ENCODE peak calls at places on chromosomes 12 and 14, in ten cellular contexts. X is AG04450, D is bronchial epithelial cell, G is heart right ventricle, M is IMR-90, B is AG10803, C is lower lobe of right lung, Z is right cardiac atrium, Y is endodermal cell, I is A549. T is an unnamed sample.

GRCh38 chr14:50501642-50502041 is 30.7 kb downstream of the MAP4K5 start:
- DNase-seq in C (no peak), I (peak), Y (no peak), D (peak), Z (no peak), X (peak), M (peak), G (no peak), B (peak), T (peak)

GRCh38 chr12:45051490-45052105 is 699 bp upstream of the DBX2 start:
- DNase-seq in B (peak), C (peak), M (no peak), Y (peak), Z (no peak), G (no peak), I (no peak), D (peak), X (no peak), T (no peak)

GRCh38 chr12:80187660-80188090 is 88.3 kb downstream of the OTOGL start:
- DNase-seq in C (no peak), Z (peak), X (no peak), M (peak), B (peak), I (no peak), Y (no peak), D (peak), G (peak), T (no peak)

GRCh38 chr14:34665785-34666425 is 36.0 kb upstream of the SNX6 start:
- DNase-seq in B (peak), I (peak), G (peak), C (no peak), Y (no peak), Z (no peak), M (peak), X (peak), D (peak), T (peak)

GRCh38 chr12:19916193-19916498 is 452.2 kb upstream of the PDE3A start:
- DNase-seq in Y (no peak), C (no peak), Z (no peak), X (no peak), D (no peak), M (no peak), B (no peak), G (no peak), I (no peak), T (no peak)

GRCh38 chr14:55974046-55974582 is 144.1 kb upstream of the PELI2 start:
- DNase-seq in M (no peak), C (no peak), I (no peak), G (no peak), X (no peak), B (no peak), Z (no peak), D (no peak), Y (no peak), T (peak)

GRCh38 chr14:62289471-62289870 is 527.3 kb downstream of the SNAPC1 start:
- DNase-seq in C (no peak), B (peak), Z (no peak), X (peak), I (no peak), M (peak), Y (no peak), D (no peak), G (no peak), T (peak)

GRCh38 chr12:107884769-107885694 is 110.5 kb downstream of the ASCL4 start:
- DNase-seq in Y (peak), Z (peak), D (peak), B (peak), M (peak), G (peak), I (peak), C (peak), X (peak), T (peak)

GRCh38 chr12:32211769-32212156 is 105.1 kb downstream of the BICD1 start:
- DNase-seq in G (no peak), D (no peak), I (no peak), Z (no peak), X (no peak), C (no peak), B (no peak), M (no peak), Y (no peak), T (no peak)

GRCh38 chr12:96474206-96474605 is 15.2 kb upstream of the CFAP54 start:
- DNase-seq in X (no peak), C (no peak), B (no peak), I (no peak), M (no peak), Z (no peak), G (no peak), D (no peak), Y (no peak), T (no peak)

GRCh38 chr14:59313063-59314018 is 124.9 kb downstream of the DAAM1 start:
- DNase-seq in G (no peak), Z (no peak), B (no peak), M (no peak), Y (no peak), I (no peak), X (no peak), D (no peak), C (no peak), T (no peak)

GRCh38 chr12:7175493-7175892 is 14.0 kb upstream of the PEX5 start:
- DNase-seq in G (no peak), Y (no peak), D (peak), Z (no peak), M (peak), I (no peak), X (no peak), C (no peak), B (peak), T (no peak)

GRCh38 chr14:93956514-93957332 is 19.6 kb downstream of the ASB2 start:
- DNase-seq in Z (no peak), G (peak), C (no peak), Y (no peak), X (no peak), D (no peak), I (no peak), M (no peak), B (no peak), T (no peak)

GRCh38 chr14:21894003-21894897 is 220.6 kb upstream of the OR4E1 start:
- DNase-seq in C (no peak), D (no peak), X (no peak), M (no peak), I (peak), B (no peak), Z (no peak), G (no peak), Y (peak), T (no peak)

GRCh38 chr12:40058721-40059190 is 47.1 kb downstream of the SLC2A13 start:
- DNase-seq in Y (no peak), C (no peak), B (peak), D (no peak), X (no peak), M (peak), G (no peak), I (no peak), Z (no peak), T (no peak)

GRCh38 chr12:716506-716905 is 35.9 kb upstream of the WNK1 start:
- DNase-seq in M (no peak), G (peak), B (no peak), I (no peak), C (no peak), X (no peak), D (no peak), Z (no peak), Y (no peak), T (no peak)

GRCh38 chr14:26863736-26864135 is 265.9 kb upstream of the NOVA1 start:
- DNase-seq in Z (no peak), Y (no peak), C (no peak), X (no peak), I (no peak), D (peak), G (no peak), M (no peak), B (peak), T (no peak)

GRCh38 chr14:100609941-100610391 is 22.7 kb upstream of the BEGAIN start:
- DNase-seq in X (no peak), C (no peak), M (no peak), Z (no peak), G (no peak), Y (peak), I (no peak), B (no peak), D (no peak), T (no peak)

GRCh38 chr14:63777024-63777423 is 49.2 kb upstream of the SGPP1 start:
- DNase-seq in Z (no peak), G (no peak), B (peak), I (peak), X (peak), D (peak), Y (no peak), C (no peak), M (peak), T (peak)

GRCh38 chr12:23949212-23950010 is at the start of gene SOX5:
- DNase-seq in B (peak), I (peak), G (peak), M (peak), D (peak), Y (peak), C (peak), Z (peak), X (peak), T (no peak)

GRCh38 chr14:53152627-53152908 is 555 bp downstream of the DDHD1 start:
- DNase-seq in X (no peak), C (no peak), I (peak), Z (no peak), Y (peak), G (no peak), M (no peak), B (no peak), D (no peak), T (no peak)

GRCh38 chr12:127773520-127773919 is 493.4 kb upstream of the TMEM132C start:
- DNase-seq in G (no peak), Z (no peak), B (no peak), C (no peak), Y (peak), I (peak), M (no peak), X (no peak), D (no peak), T (no peak)

GRCh38 chr14:30928462-30928861 is 54.1 kb downstream of the COCH start:
- DNase-seq in I (no peak), M (no peak), D (no peak), B (peak), Z (no peak), C (no peak), Y (no peak), G (no peak), X (no peak), T (no peak)

GRCh38 chr12:32477714-32478113 is 78.4 kb downstream of the FGD4 start:
- DNase-seq in M (no peak), Z (no peak), G (no peak), X (no peak), C (no peak), I (no peak), B (peak), D (no peak), Y (no peak), T (no peak)

DNA sequence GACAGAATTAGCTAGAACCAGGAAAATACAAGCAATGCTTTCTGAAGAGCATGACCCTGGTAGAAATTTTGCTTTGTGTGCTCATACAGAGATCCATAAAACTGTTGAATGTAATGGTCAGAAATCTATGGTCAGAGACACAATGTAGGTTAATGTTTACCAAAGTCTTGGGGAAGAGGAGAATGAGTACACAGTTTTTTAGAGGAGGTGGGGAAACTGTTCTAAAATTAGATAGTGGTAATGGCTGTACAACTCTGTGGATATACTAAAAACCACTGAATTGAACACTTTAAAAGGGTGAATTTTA is 109.5 kb upstream of the ARHGAP5 start:
- DNase-seq in Z (no peak), B (no peak), C (no peak), D (no peak), G (no peak), X (no peak), I (no peak), Y (no peak), M (no peak), T (no peak)
- H3K4me3 ChIP-seq in Z (no peak), B (no peak), C (no peak), D (no peak), G (no peak), X (no peak), I (no peak), Y (no peak), M (no peak), T (no peak)

GRCh38 chr12:125192690-125193221 is 127.5 kb downstream of the AACS start:
- DNase-seq in M (no peak), C (no peak), Z (no peak), D (no peak), G (no peak), B (no peak), I (no peak), Y (no peak), X (no peak), T (no peak)

GRCh38 chr12:125194999-125195398 is 129.8 kb downstream of the AACS start:
- DNase-seq in M (no peak), Z (no peak), B (no peak), G (no peak), C (no peak), I (no peak), Y (peak), D (no peak), X (no peak), T (no peak)

GRCh38 chr12:125191361-125192087 is 126.3 kb downstream of the AACS start:
- DNase-seq in X (no peak), D (no peak), I (no peak), Y (no peak), B (no peak), Z (no peak), M (no peak), C (no peak), G (no peak), T (no peak)

GRCh38 chr12:125193376-125193775 is 128.1 kb downstream of the AACS start:
- DNase-seq in X (no peak), D (no peak), M (no peak), Z (no peak), Y (no peak), C (no peak), B (no peak), I (no peak), G (no peak), T (no peak)

GRCh38 chr12:125193798-125194562 is 128.7 kb downstream of the AACS start:
- DNase-seq in I (peak), X (no peak), C (no peak), B (no peak), Y (peak), G (no peak), D (peak), Z (no peak), M (peak), T (no peak)
- H3K4me3 ChIP-seq in I (no peak), X (no peak), C (no peak), B (no peak), Y (no peak), G (no peak), D (no peak), Z (no peak), M (no peak), T (no peak)

GRCh38 chr14:91885113-91885712 is 17.9 kb upstream of the TC2N start:
- DNase-seq in B (no peak), C (no peak), M (no peak), G (no peak), X (no peak), D (no peak), Y (no peak), I (no peak), Z (peak), T (no peak)
- H3K4me3 ChIP-seq in B (no peak), C (no peak), M (no peak), G (no peak), X (no peak), D (no peak), Y (no peak), I (no peak), Z (no peak), T (no peak)

GRCh38 chr12:130160306-130160705 is 2.0 kb upstream of the FZD10 start:
- DNase-seq in X (no peak), Y (no peak), I (no peak), C (no peak), G (no peak), M (no peak), Z (no peak), B (no peak), D (no peak), T (no peak)
- H3K4me3 ChIP-seq in X (no peak), Y (peak), I (no peak), C (no peak), G (no peak), M (no peak), Z (no peak), B (no peak), D (no peak), T (no peak)

GRCh38 chr12:27551172-27551840 is 27.3 kb downstream of the PPFIBP1 start:
- DNase-seq in D (no peak), Y (no peak), G (no peak), I (no peak), X (no peak), B (no peak), M (no peak), Z (peak), C (no peak), T (no peak)

GRCh38 chr12:27550653-27550975 is 26.6 kb downstream of the PPFIBP1 start:
- DNase-seq in I (no peak), Y (no peak), M (no peak), D (peak), C (no peak), Z (no peak), X (no peak), B (peak), G (no peak), T (no peak)

GRCh38 chr12:27548301-27549199 is 24.5 kb downstream of the PPFIBP1 start:
- DNase-seq in Y (no peak), B (no peak), G (no peak), C (no peak), M (no peak), D (no peak), Z (no peak), I (no peak), X (no peak), T (no peak)

GRCh38 chr12:27549231-27549800 is 25.3 kb downstream of the PPFIBP1 start:
- DNase-seq in B (peak), G (no peak), I (peak), C (no peak), X (no peak), M (peak), Y (no peak), Z (no peak), D (peak), T (no peak)

GRCh38 chr12:27549801-27550652 is 26.0 kb downstream of the PPFIBP1 start:
- DNase-seq in Y (peak), G (peak), X (peak), B (peak), C (peak), I (peak), Z (peak), M (peak), D (peak), T (peak)
- H3K4me3 ChIP-seq in Y (no peak), G (no peak), X (peak), B (peak), C (peak), I (peak), Z (no peak), M (peak), D (peak), T (no peak)

GRCh38 chr14:80930836-80931389 is 10.6 kb downstream of the CEP128 start:
- DNase-seq in D (peak), C (no peak), X (peak), Y (no peak), I (peak), M (peak), Z (no peak), B (peak), G (no peak), T (peak)
- H3K4me3 ChIP-seq in D (no peak), C (no peak), X (peak), Y (no peak), I (no peak), M (no peak), Z (no peak), B (no peak), G (no peak), T (peak)

GRCh38 chr12:12872934-12873275 is 18.5 kb upstream of the GPRC5A start:
- DNase-seq in C (no peak), Y (no peak), M (peak), B (no peak), Z (no peak), G (no peak), I (no peak), X (no peak), D (peak), T (no peak)

GRCh38 chr12:12874014-12874413 is 17.3 kb upstream of the GPRC5A start:
- DNase-seq in Y (no peak), M (no peak), C (no peak), X (no peak), D (no peak), Z (no peak), B (no peak), G (no peak), I (no peak), T (no peak)

GRCh38 chr12:12872139-12872933 is 19.0 kb upstream of the GPRC5A start:
- DNase-seq in X (no peak), M (peak), D (peak), Z (no peak), G (no peak), B (peak), Y (peak), C (peak), I (peak), T (peak)

GRCh38 chr12:12870454-12870853 is 20.9 kb upstream of the GPRC5A start:
- DNase-seq in M (peak), Z (no peak), I (peak), C (no peak), G (no peak), Y (no peak), D (peak), X (peak), B (peak), T (peak)

GRCh38 chr12:12871587-12872138 is 19.7 kb upstream of the GPRC5A start:
- DNase-seq in B (no peak), Z (no peak), X (no peak), C (no peak), G (no peak), D (no peak), M (no peak), Y (no peak), I (no peak), T (no peak)
- H3K4me3 ChIP-seq in B (no peak), Z (no peak), X (no peak), C (no peak), G (no peak), D (no peak), M (no peak), Y (no peak), I (peak), T (no peak)

GRCh38 chr12:119180380-119181040 is 1.8 kb downstream of the HSPB8 start:
- DNase-seq in Y (peak), Z (peak), G (peak), M (peak), B (peak), C (no peak), I (peak), X (no peak), D (peak), T (no peak)

GRCh38 chr12:119177724-119178380 is 879 bp upstream of the HSPB8 start:
- DNase-seq in C (no peak), M (no peak), G (no peak), Y (peak), B (no peak), I (no peak), D (no peak), X (no peak), Z (no peak), T (no peak)

GRCh38 chr12:119181202-119181601 is 2.5 kb downstream of the HSPB8 start:
- DNase-seq in Y (no peak), M (no peak), Z (no peak), G (no peak), B (no peak), X (no peak), I (no peak), D (no peak), C (no peak), T (no peak)

GRCh38 chr12:119178544-119179334 is at the start of gene HSPB8:
- DNase-seq in I (peak), Y (peak), M (peak), Z (peak), D (peak), X (peak), C (peak), B (peak), G (peak), T (peak)

GRCh38 chr12:119179335-119180021 is 747 bp downstream of the HSPB8 start:
- DNase-seq in I (peak), Z (peak), G (peak), M (peak), C (no peak), X (no peak), B (peak), Y (peak), D (peak), T (no peak)
- H3K4me3 ChIP-seq in I (peak), Z (peak), G (peak), M (peak), C (peak), X (peak), B (peak), Y (peak), D (no peak), T (peak)

DNA sequence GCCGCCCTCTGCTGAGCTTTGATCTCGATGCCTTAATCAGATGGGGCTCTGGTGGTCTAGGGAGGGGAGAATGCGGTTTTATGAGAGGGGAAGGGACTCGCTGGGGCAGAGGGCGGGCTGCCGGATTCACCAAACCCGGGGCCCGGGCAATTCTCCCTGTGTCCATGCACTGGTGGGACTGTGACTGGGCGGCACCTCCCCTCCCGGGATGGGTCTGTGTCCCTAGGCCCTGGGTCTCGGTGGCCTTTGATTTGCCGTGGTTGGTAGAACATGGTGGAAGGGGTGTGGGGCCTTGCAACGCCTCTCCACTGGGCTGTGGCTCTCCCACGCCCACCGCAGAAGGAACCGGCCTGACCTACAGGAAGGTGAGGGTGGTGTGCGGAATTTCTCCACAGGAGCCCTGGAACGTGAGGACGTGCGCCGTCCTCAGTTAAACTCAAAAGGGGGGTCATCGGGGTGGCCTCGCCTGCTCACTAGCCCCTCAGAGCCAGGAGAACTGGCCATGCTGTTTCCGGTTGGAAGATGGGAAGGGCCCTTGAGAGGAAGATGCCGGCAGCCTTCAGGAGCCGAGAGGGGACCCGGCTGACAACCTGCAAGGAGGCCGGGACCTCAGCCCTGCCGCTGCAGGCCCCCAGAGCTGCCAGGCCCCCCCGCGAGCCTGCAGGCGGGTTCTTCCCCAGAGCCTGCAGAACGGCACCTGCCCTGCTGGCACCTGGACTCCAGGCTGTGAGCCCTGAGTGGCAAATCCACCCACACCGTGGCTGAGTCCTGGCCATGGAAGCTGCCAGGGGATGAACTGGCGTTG is 43.6 kb downstream of the NOC4L start:
- DNase-seq in D (no peak), C (no peak), X (no peak), G (no peak), Z (peak), M (no peak), B (no peak), Y (no peak), I (no peak), T (no peak)
- H3K4me3 ChIP-seq in D (no peak), C (no peak), X (no peak), G (no peak), Z (no peak), M (no peak), B (no peak), Y (no peak), I (no peak), T (no peak)

T was measured in AG04449.